ENCODE peak calls at places on chromosomes 12 and 14, in six cellular contexts. B, H, L, G, E and W are unnamed samples.
A peak's percentile ranks its signal among the peaks of the same experiment; 100 is the strongest.

GRCh38 chr12:62247646-62248045 is 12.6 kb upstream of the USP15 start:
- DNase-seq in B (no peak), H (no peak), L (no peak), G (no peak), E (no peak), W (no peak)

GRCh38 chr14:78836777-78837176 is 666.6 kb downstream of the NRXN3 start:
- DNase-seq in B (peak; percentile 48), H (no peak), L (no peak), G (peak; percentile 71), E (peak; percentile 17), W (peak; percentile 73)

GRCh38 chr14:93778453-93778852 is 9.8 kb downstream of the PRIMA1 start:
- DNase-seq in B (no peak), H (no peak), L (no peak), G (no peak), E (no peak), W (no peak)

GRCh38 chr12:68521848-68522502 is 88.7 kb upstream of the RAP1B start:
- DNase-seq in B (no peak), H (no peak), L (no peak), G (no peak), E (no peak), W (no peak)

GRCh38 chr12:7844131-7844530 is 28.6 kb downstream of the SLC2A14 start:
- DNase-seq in B (no peak), H (no peak), L (no peak), G (no peak), E (no peak), W (no peak)

GRCh38 chr14:91899213-91899612 is 31.9 kb upstream of the TC2N start:
- DNase-seq in B (no peak), H (no peak), L (no peak), G (no peak), E (no peak), W (no peak)

GRCh38 chr12:48165089-48166031 is 8.0 kb upstream of the ASB8 start:
- DNase-seq in B (peak; percentile 46), H (no peak), L (no peak), G (peak; percentile 75), E (peak; percentile 45), W (peak; percentile 71)

GRCh38 chr14:104552738-104553125 is 26.8 kb upstream of the C14orf180 start:
- DNase-seq in B (no peak), H (no peak), L (no peak), G (no peak), E (no peak), W (peak; percentile 2)

GRCh38 chr12:69688496-69689427 is 10.3 kb downstream of the BEST3 start:
- DNase-seq in B (peak; percentile 95), H (peak; percentile 16), L (peak; percentile 20), G (peak; percentile 68), E (no peak), W (no peak)

GRCh38 chr12:104519190-104519857 is 62.6 kb downstream of the CHST11 start:
- DNase-seq in B (no peak), H (no peak), L (no peak), G (no peak), E (no peak), W (no peak)

GRCh38 chr12:113359133-113359938 is 949 bp downstream of the PLBD2 start:
- DNase-seq in B (peak; percentile 12), H (peak; percentile 79), L (peak; percentile 70), G (no peak), E (no peak), W (no peak)

DNA sequence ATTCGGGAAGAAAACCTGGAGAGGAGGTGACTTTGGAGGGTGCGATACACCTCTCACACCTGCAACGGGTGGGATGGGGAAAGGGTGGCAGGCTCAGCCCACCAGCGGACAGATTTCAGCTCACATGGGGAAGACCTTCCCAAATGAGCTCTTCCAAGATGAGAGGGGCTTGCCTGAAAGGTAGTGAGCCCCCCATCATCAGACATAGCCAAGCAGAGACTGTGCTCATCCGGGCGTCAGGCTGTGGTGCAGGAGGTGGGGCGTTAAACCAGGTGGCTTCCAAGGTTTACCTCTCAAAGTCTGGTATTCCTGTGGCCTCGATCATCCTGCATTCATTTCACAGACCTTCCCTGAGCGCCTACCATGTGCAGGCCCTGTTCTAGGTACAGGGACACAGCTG is 105.4 kb upstream of the FKBP4 start:
- DNase-seq in B (no peak), H (no peak), L (no peak), G (no peak), E (no peak), W (no peak)
- H3K36me3 ChIP-seq in B (no peaks in the 10 kb centered on the region), H (no peaks in the 10 kb centered on the region), L (peaks cover 69% of the 10 kb centered on the region), G (no peaks in the 10 kb centered on the region), E (no peaks in the 10 kb centered on the region), W (no peaks in the 10 kb centered on the region)

GRCh38 chr14:41146391-41146790 is 460.3 kb upstream of the LRFN5 start:
- DNase-seq in B (no peak), H (no peak), L (no peak), G (peak; percentile 31), E (no peak), W (no peak)
- H3K9me3 ChIP-seq in B (peaks cover 6% of the 10 kb centered on the region), H (no peaks in the 10 kb centered on the region), L (no peaks in the 10 kb centered on the region), G (no peaks in the 10 kb centered on the region), E (no peaks in the 10 kb centered on the region), W (no peaks in the 10 kb centered on the region)

DNA sequence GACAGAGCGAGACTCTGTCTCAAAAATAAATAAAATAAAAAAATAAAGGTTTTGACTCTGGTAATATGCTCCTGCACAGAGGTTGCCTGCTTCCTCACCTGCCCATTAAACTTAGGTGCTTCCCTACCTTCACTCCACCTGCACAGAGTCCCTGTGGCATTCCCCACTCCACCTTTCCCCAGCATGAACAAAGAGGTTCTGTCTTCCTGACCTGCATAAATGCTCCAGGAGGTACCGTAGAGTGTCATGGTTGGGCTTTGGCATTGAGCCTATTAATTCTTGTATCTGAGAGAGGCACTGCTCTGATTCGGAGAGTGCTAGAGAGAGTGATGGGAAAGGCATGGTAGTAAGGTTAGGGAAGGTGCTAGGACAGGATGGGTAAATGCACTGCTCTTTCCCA is 6.3 kb downstream of the ARHGAP9 start:
- DNase-seq in B (no peak), H (no peak), L (no peak), G (no peak), E (no peak), W (no peak)
- H3K27me3 ChIP-seq in B (peaks cover 46% of the 10 kb centered on the region), H (no peaks in the 10 kb centered on the region), L (peaks cover 100% of the 10 kb centered on the region), G (peaks cover 72% of the 10 kb centered on the region), E (no peaks in the 10 kb centered on the region), W (peaks cover 62% of the 10 kb centered on the region)

DNA sequence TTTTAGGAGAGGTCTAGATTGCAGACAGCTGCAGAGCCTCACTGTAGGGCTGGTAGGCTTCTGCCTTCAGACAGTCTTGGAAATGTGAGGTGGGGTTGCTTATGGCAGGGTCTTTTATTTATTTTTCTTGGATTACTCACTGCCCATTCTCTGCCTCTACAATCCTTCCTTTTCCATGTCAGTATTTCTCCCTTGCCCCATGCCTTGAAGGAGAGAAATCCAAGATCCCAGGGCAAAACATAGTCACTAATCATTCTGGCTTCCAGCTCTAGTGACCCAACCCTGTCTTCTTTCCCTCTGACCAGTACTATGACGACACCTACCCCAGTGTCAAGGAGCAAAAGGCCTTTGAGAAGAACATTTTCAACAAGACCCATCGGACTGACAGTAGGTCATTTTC is 17.0 kb downstream of the COPZ1 start:
- DNase-seq in B (no peak), H (no peak), L (no peak), G (no peak), E (no peak), W (no peak)
- H3K36me3 ChIP-seq in B (peaks cover 30% of the 10 kb centered on the region), H (no peaks in the 10 kb centered on the region), L (peaks cover 67% of the 10 kb centered on the region), G (no peaks in the 10 kb centered on the region), E (peaks cover 7% of the 10 kb centered on the region), W (peaks cover 78% of the 10 kb centered on the region)

DNA sequence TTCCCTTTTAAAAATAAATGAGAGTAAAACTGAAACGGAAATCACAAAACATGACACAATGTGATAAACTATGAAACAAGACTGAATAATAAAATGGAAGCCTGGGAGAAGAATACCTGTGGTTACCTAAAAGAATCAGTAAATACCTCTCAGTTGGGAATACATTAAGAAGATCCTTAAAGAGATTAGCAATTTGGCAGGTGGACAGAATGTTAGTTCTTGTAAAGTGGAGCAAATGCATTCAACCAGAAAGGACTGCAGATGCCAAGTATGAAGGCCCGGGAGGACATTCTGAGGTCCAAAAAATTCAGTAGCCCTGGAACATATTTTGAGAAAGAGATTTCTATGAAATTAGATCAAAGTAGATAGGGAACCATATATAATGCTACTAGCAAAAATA is 861.3 kb upstream of the SEL1L start:
- DNase-seq in B (no peak), H (no peak), L (no peak), G (no peak), E (no peak), W (no peak)
- H3K9me3 ChIP-seq in B (no peaks in the 10 kb centered on the region), H (no peaks in the 10 kb centered on the region), L (no peaks in the 10 kb centered on the region), G (no peaks in the 10 kb centered on the region), E (no peaks in the 10 kb centered on the region), W (no peaks in the 10 kb centered on the region)

DNA sequence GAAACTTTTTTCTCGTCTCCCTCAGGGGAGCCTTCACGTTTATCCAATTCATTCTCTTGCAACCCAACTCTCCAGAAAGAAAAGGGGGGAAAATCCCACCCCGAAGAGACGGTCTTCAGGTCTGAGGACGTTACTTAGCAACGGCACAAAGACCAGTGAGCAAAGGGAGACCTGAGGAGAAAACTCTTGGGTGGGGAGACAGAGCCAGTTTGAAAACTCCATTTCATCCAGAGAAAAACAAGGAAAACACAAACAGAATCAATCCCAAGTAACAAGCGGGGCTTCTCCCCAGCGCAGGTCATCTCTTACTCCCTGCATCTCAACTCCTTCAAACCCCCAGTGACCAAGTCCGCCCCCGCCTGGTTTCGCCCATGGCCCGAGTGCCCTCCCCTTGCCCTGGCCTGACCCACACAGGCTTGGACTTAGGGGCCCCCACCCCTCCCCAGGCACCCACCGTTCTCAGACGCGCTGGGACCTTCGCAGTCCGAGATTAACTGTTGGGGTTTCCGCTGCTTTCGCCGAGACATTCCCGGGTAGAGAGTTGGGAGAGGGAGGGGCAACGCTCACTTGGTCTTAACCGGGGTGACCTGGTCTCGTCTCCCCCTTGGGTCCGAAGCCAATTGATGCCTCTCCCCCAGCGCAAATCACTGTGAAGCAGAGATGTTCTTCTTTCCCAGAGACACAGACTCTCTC is 10.4 kb upstream of the SALL2 start:
- DNase-seq in B (no peak), H (no peak), L (no peak), G (peak; percentile 84), E (no peak), W (peak; percentile 37)
- H3K27me3 ChIP-seq in B (peaks cover 46% of the 10 kb centered on the region), H (no peaks in the 10 kb centered on the region), L (peaks cover 100% of the 10 kb centered on the region), G (no peaks in the 10 kb centered on the region), E (peaks cover 5% of the 10 kb centered on the region), W (no peaks in the 10 kb centered on the region)

GRCh38 chr14:76806446-76806845 is 6.2 kb downstream of the ANGEL1 start:
- DNase-seq in B (no peak), H (no peak), L (no peak), G (no peak), E (no peak), W (no peak)

GRCh38 chr14:76810525-76810924 is 2.2 kb downstream of the ANGEL1 start:
- DNase-seq in B (no peak), H (no peak), L (no peak), G (no peak), E (no peak), W (no peak)

GRCh38 chr14:76808990-76809389 is 3.7 kb downstream of the ANGEL1 start:
- DNase-seq in B (no peak), H (no peak), L (no peak), G (no peak), E (no peak), W (no peak)

GRCh38 chr14:76810953-76811400 is 1.7 kb downstream of the ANGEL1 start:
- DNase-seq in B (peak; percentile 17), H (no peak), L (no peak), G (peak; percentile 31), E (no peak), W (peak; percentile 19)

DNA sequence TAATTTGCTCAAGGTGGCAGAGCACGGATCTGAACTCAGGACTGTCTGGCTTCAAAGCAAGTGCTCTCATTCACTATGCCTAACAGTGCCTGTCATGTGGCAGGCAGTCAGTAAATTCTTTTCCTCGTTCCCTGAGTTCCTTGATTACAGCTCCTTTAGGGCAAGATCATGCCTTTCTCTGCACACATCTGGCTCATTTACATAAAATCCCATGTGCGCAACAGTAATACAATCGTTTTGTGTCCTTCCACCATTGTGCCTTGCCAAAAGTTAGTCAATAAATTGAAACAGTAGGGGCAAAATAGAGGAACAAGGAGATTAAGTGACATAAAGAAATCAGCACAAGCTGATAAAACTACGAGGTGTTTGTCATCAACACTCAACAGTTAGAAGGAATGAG is 7.4 kb downstream of the ANGEL1 start:
- DNase-seq in B (no peak), H (no peak), L (no peak), G (no peak), E (no peak), W (no peak)
- H3K36me3 ChIP-seq in B (peaks cover 8% of the 10 kb centered on the region), H (no peaks in the 10 kb centered on the region), L (peaks cover 89% of the 10 kb centered on the region), G (no peaks in the 10 kb centered on the region), E (no peaks in the 10 kb centered on the region), W (peaks cover 56% of the 10 kb centered on the region)